ENCODE peak calls at places on chromosomes 4 and X, in seven cellular contexts. Z, S, J, F, Q, P and A are unnamed samples.

GRCh38 chr4:1547863-1548637 is 136.1 kb downstream of the FAM53A start:
- DNase-seq in P (no peak), S (peak; percentile 58), F (peak; percentile 75), Q (peak; percentile 70), J (no peak), Z (no peak), A (no peak)

GRCh38 chr4:54746228-54746627 is 88.5 kb downstream of the KIT start:
- DNase-seq in Q (no peak), P (no peak), F (no peak), J (peak; percentile 43), Z (no peak), S (no peak), A (no peak)

GRCh38 chrX:147069926-147070325 is 255.4 kb upstream of the CXorf51A start:
- DNase-seq in S (no peak), F (no peak), Z (no peak), Q (no peak), P (no peak), J (no peak), A (no peak)

GRCh38 chr4:721261-722171 is 15.9 kb downstream of the PCGF3 start:
- DNase-seq in P (no peak), F (no peak), S (no peak), J (peak; percentile 76), Q (peak; percentile 60), Z (no peak), A (peak; percentile 92)

GRCh38 chrX:70046978-70047377 is 2.8 kb downstream of the AWAT2 start:
- DNase-seq in S (no peak), Z (no peak), J (peak; percentile 36), F (no peak), Q (no peak), P (no peak), A (no peak)

GRCh38 chr4:134529629-134530028 is 328.0 kb upstream of the PABPC4L start:
- DNase-seq in Q (no peak), P (no peak), S (no peak), F (no peak), Z (no peak), J (no peak), A (no peak)

GRCh38 chr4:15778191-15778741 is at the start of gene CD38:
- DNase-seq in Z (no peak), P (no peak), J (peak; percentile 41), Q (peak; percentile 60), F (no peak), S (peak; percentile 33), A (no peak)

GRCh38 chr4:167730769-167731168 is 361.6 kb upstream of the ANXA10 start:
- DNase-seq in J (no peak), S (no peak), Q (no peak), P (no peak), Z (no peak), F (no peak), A (no peak)

GRCh38 chr4:184267206-184267608 is 49.5 kb upstream of the ENPP6 start:
- DNase-seq in Q (no peak), P (no peak), F (peak; percentile 28), Z (no peak), S (no peak), J (no peak), A (no peak)

GRCh38 chr4:99966692-99967091 is 16.6 kb upstream of the H2AZ1 start:
- DNase-seq in Q (no peak), F (no peak), P (no peak), J (peak; percentile 40), Z (no peak), S (no peak), A (no peak)

GRCh38 chrX:53184836-53185235 is 40.2 kb downstream of the KDM5C start:
- DNase-seq in F (no peak), S (no peak), J (peak; percentile 78), P (no peak), Z (no peak), Q (no peak), A (peak; percentile 16)

DNA sequence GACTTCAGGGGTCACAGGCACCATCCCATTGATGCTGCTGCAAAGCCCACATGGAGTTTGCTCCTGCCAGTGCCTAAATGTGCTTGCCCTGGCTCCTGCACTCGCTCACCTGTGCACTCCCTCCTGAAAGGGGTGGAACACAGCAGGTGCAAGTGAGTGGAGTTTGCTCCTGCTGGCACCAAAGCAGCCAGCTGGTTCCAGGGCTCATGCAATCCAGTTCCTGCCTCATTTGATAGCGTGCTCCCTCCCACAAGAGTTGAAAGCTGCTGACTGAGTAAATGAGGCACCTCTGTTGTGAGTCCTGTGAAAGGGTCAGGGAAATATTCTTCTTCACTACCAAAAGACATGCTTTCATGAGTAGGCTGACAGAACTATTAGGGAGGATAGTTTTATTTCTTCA is 30.5 kb downstream of the CXCL8 start:
- DNase-seq in F (no peak), P (no peak), Z (peak; percentile 78), Q (no peak), J (no peak), S (no peak), A (no peak)
- H3K4me1 ChIP-seq in F (no peaks in the 10 kb centered on the region), P (no peaks in the 10 kb centered on the region), Z (no peaks in the 10 kb centered on the region), Q (no peaks in the 10 kb centered on the region), J (peaks cover 7% of the 10 kb centered on the region), S (no peaks in the 10 kb centered on the region), A (no peaks in the 10 kb centered on the region)

GRCh38 chr4:98682719-98683118 is 24.3 kb upstream of the TSPAN5 start:
- DNase-seq in P (no peak), Z (no peak), F (no peak), J (peak; percentile 56), Q (no peak), S (no peak), A (no peak)
- H3K4me1 ChIP-seq in P (peaks cover 8% of the 10 kb centered on the region), Z (no peaks in the 10 kb centered on the region), F (no peaks in the 10 kb centered on the region), J (peaks cover 16% of the 10 kb centered on the region), Q (no peaks in the 10 kb centered on the region), S (no peaks in the 10 kb centered on the region), A (peaks cover 3% of the 10 kb centered on the region)

DNA sequence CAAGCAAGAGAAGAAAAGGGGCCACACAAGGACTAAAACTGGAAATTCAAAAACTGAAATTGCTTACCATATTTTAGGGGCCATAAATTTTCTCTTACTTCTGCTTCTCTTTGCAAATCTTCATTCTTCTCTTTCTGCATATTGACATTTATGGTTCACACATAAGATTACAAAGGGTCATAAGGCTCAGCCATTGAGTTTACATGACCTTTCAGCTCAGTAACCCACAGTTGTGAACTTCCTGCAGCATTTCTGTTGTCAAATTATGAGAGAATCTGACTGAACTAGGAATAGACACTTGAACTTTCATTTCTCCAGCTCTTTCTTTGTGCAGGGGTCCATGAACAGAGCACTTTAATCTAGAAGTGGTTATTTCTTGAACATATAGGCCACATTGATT is 434.8 kb upstream of the CT83 start:
- DNase-seq in F (no peak), P (no peak), Q (no peak), Z (no peak), S (no peak), J (no peak), A (no peak)
- H3K4me1 ChIP-seq in F (no peaks in the 10 kb centered on the region), P (no peaks in the 10 kb centered on the region), Q (no peaks in the 10 kb centered on the region), Z (no peaks in the 10 kb centered on the region), S (no peaks in the 10 kb centered on the region), J (no peaks in the 10 kb centered on the region), A (no peaks in the 10 kb centered on the region)

GRCh38 chr4:140049024-140049923 is 104.7 kb downstream of the MAML3 start:
- DNase-seq in F (no peak), Z (peak; percentile 38), J (peak; percentile 62), P (no peak), S (peak; percentile 21), Q (peak; percentile 15), A (no peak)

GRCh38 chr4:140046573-140046972 is 107.4 kb downstream of the MAML3 start:
- DNase-seq in F (no peak), Z (no peak), P (no peak), J (no peak), Q (no peak), S (no peak), A (no peak)

GRCh38 chr4:140047017-140047640 is 106.9 kb downstream of the MAML3 start:
- DNase-seq in Q (peak; percentile 65), S (peak; percentile 69), Z (no peak), J (no peak), F (peak; percentile 69), P (no peak), A (no peak)

GRCh38 chr4:140048419-140049022 is 105.5 kb downstream of the MAML3 start:
- DNase-seq in Z (no peak), J (no peak), Q (no peak), S (no peak), F (no peak), P (no peak), A (no peak)

DNA sequence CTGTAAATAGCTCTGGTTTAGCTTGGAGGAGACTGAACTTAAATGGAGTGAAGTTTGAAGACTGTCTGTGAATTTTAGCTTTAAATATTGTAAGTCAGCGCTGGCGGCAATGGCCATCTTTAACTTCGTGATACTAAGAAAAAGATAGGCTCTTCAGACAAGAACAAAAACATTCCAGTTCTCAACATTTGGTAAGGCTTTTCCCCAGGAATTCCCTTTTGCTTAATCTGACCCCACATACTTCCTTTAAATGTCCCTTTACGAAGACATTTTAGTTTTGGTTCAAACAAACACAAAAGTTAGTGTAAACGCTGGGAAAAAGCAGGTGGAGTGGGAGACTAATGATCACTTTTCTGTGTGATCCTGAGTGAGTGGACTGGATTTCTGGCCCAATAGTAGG is 106.2 kb downstream of the MAML3 start:
- DNase-seq in F (no peak), P (no peak), J (no peak), Z (no peak), S (no peak), Q (no peak), A (no peak)
- H3K4me1 ChIP-seq in F (no peaks in the 10 kb centered on the region), P (peaks cover 4% of the 10 kb centered on the region), J (peaks cover 11% of the 10 kb centered on the region), Z (no peaks in the 10 kb centered on the region), S (peaks cover 47% of the 10 kb centered on the region), Q (peaks cover 18% of the 10 kb centered on the region), A (peaks cover 11% of the 10 kb centered on the region)

DNA sequence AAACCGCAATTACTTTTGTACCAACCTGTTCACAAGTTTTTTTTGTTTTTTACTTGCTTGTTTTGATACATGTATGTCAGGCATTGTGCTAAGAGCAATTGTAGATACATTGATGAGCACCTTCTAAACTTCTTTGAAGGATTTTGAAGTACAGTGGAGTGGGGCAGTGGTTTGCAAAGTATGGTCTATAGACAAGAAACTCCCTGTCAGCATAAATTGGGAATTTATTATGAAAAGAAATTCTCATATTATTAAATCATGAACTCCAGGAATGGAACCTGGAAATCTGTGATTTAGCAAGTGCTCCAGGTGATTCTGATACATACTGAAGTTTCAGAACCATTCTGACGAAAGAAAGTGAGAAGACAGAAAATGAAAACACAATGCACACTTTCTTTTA is 733.4 kb downstream of the C4orf33 start:
- DNase-seq in J (no peak), S (no peak), Q (no peak), F (no peak), P (no peak), Z (no peak), A (no peak)
- H3K4me1 ChIP-seq in J (no peaks in the 10 kb centered on the region), S (no peaks in the 10 kb centered on the region), Q (no peaks in the 10 kb centered on the region), F (no peaks in the 10 kb centered on the region), P (no peaks in the 10 kb centered on the region), Z (no peaks in the 10 kb centered on the region), A (no peaks in the 10 kb centered on the region)

GRCh38 chr4:75593393-75593792 is 36.9 kb downstream of the CDKL2 start:
- DNase-seq in F (no peak), J (no peak), S (no peak), Z (no peak), Q (no peak), P (no peak), A (no peak)
- H3K4me1 ChIP-seq in F (no peaks in the 10 kb centered on the region), J (no peaks in the 10 kb centered on the region), S (no peaks in the 10 kb centered on the region), Z (peaks cover 4% of the 10 kb centered on the region), Q (no peaks in the 10 kb centered on the region), P (no peaks in the 10 kb centered on the region), A (no peaks in the 10 kb centered on the region)

DNA sequence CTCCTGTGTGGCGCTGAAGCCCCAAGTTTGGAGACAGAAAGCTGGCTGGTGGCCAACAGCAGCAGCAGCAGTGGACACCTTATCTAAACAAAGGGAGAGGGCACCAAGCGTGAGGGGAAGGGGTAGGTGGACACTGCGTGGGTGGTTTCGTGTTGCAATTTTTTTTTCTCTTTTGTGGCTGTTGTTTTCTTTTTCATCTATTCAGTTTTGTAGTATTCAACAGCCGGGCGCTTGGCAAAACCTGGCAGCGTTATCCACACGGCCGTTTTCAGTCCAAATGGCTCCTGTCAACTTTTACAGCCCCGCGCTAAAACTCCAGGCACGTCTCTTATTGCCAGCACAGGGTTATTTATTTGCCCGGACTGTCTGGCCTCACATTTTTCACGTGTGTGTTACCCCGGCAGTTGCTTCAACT is 192.3 kb downstream of the BCOR start:
- DNase-seq in S (no peak), P (no peak), Z (peak; percentile 37), F (no peak), J (no peak), Q (no peak), A (no peak)
- H3K4me1 ChIP-seq in S (peaks cover 2% of the 10 kb centered on the region), P (no peaks in the 10 kb centered on the region), Z (no peaks in the 10 kb centered on the region), F (no peaks in the 10 kb centered on the region), J (peaks cover 20% of the 10 kb centered on the region), Q (no peaks in the 10 kb centered on the region), A (peaks cover 9% of the 10 kb centered on the region)